ENCODE peak calls at places on chromosomes 13 and 19, in eight cellular contexts. U is OCI-LY7, R is ovary, G is AG10803, F is astrocyte of the spinal cord, W is IMR-90, C is neural progenitor cell, Q is stomach. N is an unnamed sample.

GRCh38 chr13:113403255-113404104 is 39.5 kb upstream of the GRTP1 start:
- DNase-seq in U (no peak), R (no peak), G (no peak), F (no peak), W (no peak), C (no peak), Q (no peak), N (no peak)

GRCh38 chr13:46332772-46333171 is 54.3 kb downstream of the RUBCNL start:
- DNase-seq in U (no peak), R (no peak), G (no peak), F (no peak), W (no peak), C (no peak), Q (no peak), N (no peak)

GRCh38 chr13:76216729-76217128 is 580.6 kb downstream of the LMO7 start:
- DNase-seq in U (no peak), R (no peak), G (no peak), F (no peak), W (no peak), C (no peak), Q (no peak), N (no peak)

GRCh38 chr19:17755977-17756670 is 4.8 kb downstream of the FCHO1 start:
- DNase-seq in U (peak), R (peak), G (no peak), F (peak), W (peak), C (peak), Q (peak), N (peak)

GRCh38 chr13:54536112-54536511 is 1507.5 kb downstream of the OLFM4 start:
- DNase-seq in U (no peak), R (no peak), G (no peak), F (no peak), W (no peak), C (peak), Q (no peak), N (no peak)

GRCh38 chr19:31676271-31677004 is 327.2 kb upstream of the TSHZ3 start:
- DNase-seq in U (peak), R (no peak), G (no peak), F (no peak), W (no peak), C (peak), Q (no peak), N (peak)

GRCh38 chr19:9644472-9644871 is 23.4 kb upstream of the ZNF561 start:
- DNase-seq in U (no peak), R (no peak), G (no peak), F (no peak), W (no peak), C (no peak), Q (no peak), N (no peak)

GRCh38 chr19:10768369-10768768 is 50.5 kb downstream of the DNM2 start:
- DNase-seq in U (no peak), R (no peak), G (no peak), F (no peak), W (no peak), C (no peak), Q (no peak), N (no peak)

GRCh38 chr19:17090501-17091074 is 15.0 kb downstream of the MYO9B start:
- DNase-seq in U (no peak), R (no peak), G (peak), F (no peak), W (peak), C (no peak), Q (no peak), N (no peak)

GRCh38 chr13:37295046-37295445 is 189.6 kb upstream of the CSNK1A1L start:
- DNase-seq in U (no peak), R (no peak), G (no peak), F (peak), W (no peak), C (no peak), Q (peak), N (no peak)
- H3K4me3 ChIP-seq in U (no peak), R (no peak), G (no peak), F (no peak), W (no peak), C (no peak), Q (no peak), N (no peak)

GRCh38 chr19:8491574-8491973 is 10.9 kb downstream of the PRAM1 start:
- DNase-seq in U (no peak), R (no peak), G (no peak), F (no peak), W (no peak), C (no peak), Q (no peak), N (no peak)
- TF ChIP-seq CTCF in U (no peak), R (no peak), G (no peak), F (no peak), W (no peak), C (peak), Q (no peak), N (no peak)

DNA sequence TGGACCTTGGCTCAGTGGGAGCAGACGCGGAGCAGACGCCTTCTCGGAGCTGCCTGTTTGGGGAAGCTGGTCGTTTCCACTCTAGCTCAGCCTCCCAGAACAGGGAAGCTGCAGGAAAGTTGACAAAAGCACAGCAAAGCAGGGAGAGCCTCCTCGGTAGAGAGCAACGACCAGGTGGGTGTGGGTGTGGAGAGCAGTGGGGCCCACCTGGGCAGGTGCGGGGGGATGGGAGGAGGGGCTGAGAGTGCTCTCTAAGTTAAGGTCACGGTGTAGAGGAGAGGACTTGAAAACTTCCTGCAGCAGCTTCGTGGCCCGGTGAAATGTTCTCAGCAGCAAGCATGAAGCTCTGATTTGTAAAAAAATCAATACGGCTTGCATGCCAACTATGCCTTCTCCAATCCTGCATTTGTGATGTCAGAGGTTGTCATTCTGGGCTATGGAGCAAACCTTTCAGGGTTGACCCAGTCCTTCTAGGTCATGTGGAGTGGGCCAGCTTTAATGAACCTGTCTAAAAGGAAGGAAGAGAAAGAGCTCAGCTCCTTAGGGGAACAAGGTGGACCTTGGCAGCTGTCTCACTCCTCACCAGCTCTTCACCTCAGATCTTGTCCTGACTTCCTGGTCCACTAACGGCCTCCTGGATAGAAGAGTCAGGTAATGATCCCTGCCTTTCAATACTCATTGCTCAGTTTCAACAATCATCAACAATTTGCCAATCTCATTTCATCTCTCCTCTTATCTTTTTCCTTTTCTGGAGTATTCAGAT is 85.8 kb upstream of the UBL3 start:
- DNase-seq in U (no peak), R (no peak), G (no peak), F (no peak), W (no peak), C (no peak), Q (no peak), N (no peak)
- H3K4me3 ChIP-seq in U (no peak), R (no peak), G (no peak), F (no peak), W (no peak), C (no peak), Q (peak), N (no peak)

GRCh38 chr13:27203854-27204253 is 32.2 kb upstream of the USP12 start:
- DNase-seq in U (no peak), R (no peak), G (peak), F (no peak), W (peak), C (no peak), Q (no peak), N (peak)
- TF ChIP-seq CTCF in U (peak), R (no peak), G (peak), F (no peak), W (peak), C (no peak), Q (no peak), N (peak)

GRCh38 chr19:48203227-48203793 is 32.8 kb downstream of the ZSWIM9 start:
- DNase-seq in U (peak), R (no peak), G (no peak), F (no peak), W (no peak), C (no peak), Q (no peak), N (no peak)
- H3K4me3 ChIP-seq in U (peak), R (peak), G (peak), F (peak), W (peak), C (peak), Q (peak), N (peak)

GRCh38 chr19:13152356-13152853 is 2.2 kb downstream of the IER2 start:
- DNase-seq in U (no peak), R (no peak), G (no peak), F (no peak), W (no peak), C (peak), Q (no peak), N (no peak)

GRCh38 chr19:13154911-13155471 is 4.8 kb downstream of the IER2 start:
- DNase-seq in U (peak), R (peak), G (peak), F (peak), W (peak), C (peak), Q (peak), N (peak)

GRCh38 chr19:13152854-13153626 is 2.8 kb downstream of the IER2 start:
- DNase-seq in U (peak), R (peak), G (peak), F (peak), W (peak), C (peak), Q (peak), N (peak)

GRCh38 chr19:13154241-13154778 is 4.1 kb downstream of the IER2 start:
- DNase-seq in U (peak), R (peak), G (peak), F (peak), W (peak), C (peak), Q (peak), N (peak)

DNA sequence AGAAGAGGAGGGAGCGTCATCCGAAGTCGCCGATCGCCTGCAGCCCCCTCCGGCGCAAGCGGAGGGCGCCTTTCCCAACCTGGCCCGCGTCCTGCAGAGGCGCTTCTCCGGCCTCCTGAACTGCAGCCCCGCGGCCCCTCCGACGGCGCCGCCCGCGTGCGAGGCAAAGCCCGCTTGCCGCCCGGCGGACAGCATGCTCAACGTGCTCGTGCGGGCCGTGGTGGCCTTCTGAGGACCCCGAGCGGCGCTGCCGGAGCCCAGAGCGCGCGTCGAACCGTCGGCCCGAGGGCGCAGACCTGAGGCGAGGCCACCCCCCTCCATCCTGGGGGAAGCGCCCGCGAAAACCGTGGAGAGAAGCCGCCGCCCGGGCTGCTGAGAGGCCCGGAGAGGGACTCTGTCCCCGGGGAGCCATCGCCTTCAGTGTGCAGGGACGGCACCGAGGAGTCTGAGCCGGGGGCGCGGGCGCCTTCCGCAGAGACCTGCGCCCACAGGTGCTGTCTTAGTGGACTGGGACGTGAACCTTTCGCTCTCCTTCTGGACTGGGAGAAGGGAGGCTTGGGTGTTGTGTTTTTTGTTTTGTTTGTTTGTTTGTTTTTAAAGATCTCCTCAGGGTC is 3.5 kb downstream of the IER2 start:
- DNase-seq in U (peak), R (peak), G (peak), F (peak), W (no peak), C (no peak), Q (peak), N (peak)
- TF ChIP-seq CTCF in U (peak), R (no peak), G (peak), F (peak), W (no peak), C (peak), Q (no peak), N (peak)

DNA sequence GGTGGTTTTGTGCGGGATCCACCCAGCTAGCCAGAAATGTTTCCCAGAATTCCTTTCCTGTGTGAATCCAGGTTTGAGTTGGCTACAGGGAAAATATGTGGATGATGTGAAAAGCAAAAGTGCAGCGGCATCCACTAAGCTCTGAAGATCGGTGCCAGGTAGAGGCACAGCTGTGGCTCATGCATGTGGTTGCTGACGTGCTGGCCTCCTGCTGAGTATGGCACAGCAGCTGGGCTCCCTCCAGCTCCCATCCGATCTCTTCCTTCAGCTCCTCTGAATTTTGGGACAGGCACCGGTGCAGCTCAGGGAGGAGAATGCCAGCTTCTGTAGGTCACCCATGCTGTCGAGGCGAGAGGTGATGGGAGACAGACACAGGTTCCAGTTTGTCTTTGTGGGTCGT is 84.0 kb upstream of the GSX1 start:
- DNase-seq in U (no peak), R (no peak), G (no peak), F (no peak), W (no peak), C (no peak), Q (no peak), N (no peak)
- H3K4me3 ChIP-seq in U (no peak), R (no peak), G (no peak), F (no peak), W (no peak), C (no peak), Q (no peak), N (no peak)

GRCh38 chr13:82634946-82635345 is 1247.3 kb downstream of the SLITRK1 start:
- DNase-seq in U (no peak), R (no peak), G (no peak), F (no peak), W (peak), C (no peak), Q (no peak), N (no peak)
- TF ChIP-seq CTCF in U (no peak), R (no peak), G (no peak), F (no peak), W (no peak), C (no peak), Q (no peak), N (no peak)

GRCh38 chr13:81757348-81757950 is 1416.5 kb upstream of the SPRY2 start:
- DNase-seq in U (no peak), R (no peak), G (no peak), F (no peak), W (no peak), C (no peak), Q (no peak), N (no peak)
- H3K4me3 ChIP-seq in U (no peak), R (no peak), G (no peak), F (no peak), W (no peak), C (no peak), Q (no peak), N (no peak)